ENCODE peak calls at places on chromosomes 7 and 10, in six cellular contexts. A is HepG2, L is A549, V is K562, Z is GM12878, M is endothelial cell of umbilical vein. K is an unnamed sample.

GRCh38 chr7:82050134-82050533 is 280.3 kb upstream of the HGF start:
- DNase-seq in A (peak; percentile 3), L (peak; percentile 70), V (no peak), Z (no peak), M (peak; percentile 66), K (no peak)

GRCh38 chr7:83162402-83163256 is at the start of gene PCLO:
- DNase-seq in A (peak; percentile 53), L (peak; percentile 52), V (peak; percentile 6), Z (no peak), M (peak; percentile 54), K (no peak)

GRCh38 chr7:146961617-146962016 is 845.0 kb downstream of the CNTNAP2 start:
- DNase-seq in A (no peak), L (no peak), V (no peak), Z (no peak), M (no peak), K (peak; percentile 12)

GRCh38 chr7:100211342-100211780 is 8.4 kb upstream of the PVRIG start:
- DNase-seq in A (no peak), L (no peak), V (no peak), Z (peak; percentile 68), M (no peak), K (no peak)

GRCh38 chr7:104160375-104160774 is 47.4 kb downstream of the ORC5 start:
- DNase-seq in A (no peak), L (no peak), V (no peak), Z (no peak), M (peak; percentile 40), K (peak; percentile 28)

GRCh38 chr7:99733448-99733847 is 1.5 kb downstream of the CYP3A7 start:
- DNase-seq in A (peak; percentile 42), L (peak; percentile 26), V (peak; percentile 27), Z (no peak), M (no peak), K (peak; percentile 43)

GRCh38 chr10:117411440-117412428 is 36.5 kb upstream of the PDZD8 start:
- DNase-seq in A (no peak), L (no peak), V (peak; percentile 79), Z (no peak), M (peak; percentile 10), K (peak; percentile 24)

GRCh38 chr7:146366938-146367337 is 250.3 kb downstream of the CNTNAP2 start:
- DNase-seq in A (no peak), L (no peak), V (no peak), Z (no peak), M (no peak), K (no peak)

GRCh38 chr7:21028186-21028989 is 241.7 kb upstream of the SP8 start:
- DNase-seq in A (no peak), L (no peak), V (no peak), Z (no peak), M (no peak), K (peak; percentile 64)

GRCh38 chr10:74891048-74891447 is 64.6 kb downstream of the KAT6B start:
- DNase-seq in A (no peak), L (no peak), V (no peak), Z (no peak), M (no peak), K (no peak)

DNA sequence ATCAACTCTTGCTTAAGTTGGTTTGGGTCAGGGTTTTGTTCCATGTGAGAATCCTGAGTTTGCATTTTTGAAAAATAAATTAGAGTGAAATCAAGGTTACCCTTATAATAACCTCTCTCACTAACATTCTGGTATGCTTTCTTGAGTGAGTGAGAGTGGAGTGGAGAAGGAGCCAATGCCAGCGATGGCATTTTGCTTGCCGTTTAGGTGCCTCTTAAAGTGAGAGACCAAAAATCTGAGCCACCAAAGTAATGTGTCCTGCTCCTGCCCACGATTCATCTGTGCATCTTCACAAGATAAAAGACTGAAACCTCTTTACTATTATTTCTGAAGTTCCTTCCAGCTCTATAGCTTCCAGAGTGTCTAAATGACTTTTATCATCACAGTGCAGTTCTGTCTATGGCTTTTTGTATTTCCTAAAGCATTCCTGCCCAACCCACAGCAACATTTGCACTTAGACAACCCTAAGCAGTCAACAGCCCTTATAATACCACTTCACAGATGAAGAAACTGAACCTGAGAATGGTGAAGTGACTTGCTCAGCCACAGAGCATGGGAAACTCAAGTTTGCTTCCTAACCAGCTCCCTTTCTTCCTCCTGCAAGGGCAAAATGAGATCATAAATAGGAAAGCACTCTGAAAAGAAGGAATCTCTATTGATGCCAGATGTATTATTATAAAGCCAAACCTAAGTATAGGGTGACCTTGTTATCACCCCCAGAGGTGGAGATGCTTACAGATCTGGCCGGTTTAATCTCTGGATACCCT is 23.6 kb upstream of the XPNPEP1 start:
- DNase-seq in A (no peak), L (no peak), V (no peak), Z (no peak), M (no peak), K (no peak)
- TF ChIP-seq POLR2A in A (no peak), L (no peak), V (no peak), Z (no peak), M (no peak), K (no peak)

DNA sequence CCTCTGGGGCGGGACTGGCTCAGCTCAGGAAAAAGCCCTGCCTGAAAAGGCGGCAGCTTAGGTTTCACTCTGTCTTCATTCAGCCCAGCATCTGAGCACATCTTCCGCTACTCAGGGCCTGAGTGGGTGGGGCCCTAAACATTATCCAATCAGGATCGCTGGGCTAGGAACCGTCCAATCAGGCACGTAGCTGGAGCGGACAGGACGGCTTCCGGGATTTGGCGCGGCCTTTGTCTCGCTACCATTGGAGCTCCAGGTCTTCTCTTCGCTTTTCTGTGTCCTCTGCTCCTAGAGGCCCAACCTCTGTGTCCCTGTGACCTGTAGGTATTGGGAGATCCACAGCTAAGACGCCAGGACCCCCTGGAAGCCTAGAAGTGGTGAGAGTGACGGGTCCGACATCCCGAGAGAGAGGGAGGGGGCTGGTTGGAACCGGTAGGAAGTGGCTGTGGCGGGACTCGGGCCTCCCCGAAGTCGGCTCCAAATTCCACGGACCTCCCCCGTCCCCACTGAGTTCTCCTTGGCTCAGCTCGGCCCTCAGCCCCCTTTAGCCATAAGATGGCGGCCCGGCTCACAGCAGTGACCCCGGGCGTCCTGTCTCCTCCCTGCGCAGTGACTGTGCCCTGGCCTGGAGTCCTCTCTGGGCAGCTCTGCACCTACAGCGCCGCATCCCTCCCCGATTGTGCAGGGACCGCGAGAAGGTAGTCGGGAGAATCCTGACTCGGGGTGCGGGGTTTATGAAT is 99.1 kb downstream of the ZNF680 start:
- DNase-seq in A (no peak), L (no peak), V (peak; percentile 65), Z (no peak), M (no peak), K (no peak)
- TF ChIP-seq MYC in A (no peak), L (no peak), V (no peak), Z (no peak), M (no peak), K (no peak)

DNA sequence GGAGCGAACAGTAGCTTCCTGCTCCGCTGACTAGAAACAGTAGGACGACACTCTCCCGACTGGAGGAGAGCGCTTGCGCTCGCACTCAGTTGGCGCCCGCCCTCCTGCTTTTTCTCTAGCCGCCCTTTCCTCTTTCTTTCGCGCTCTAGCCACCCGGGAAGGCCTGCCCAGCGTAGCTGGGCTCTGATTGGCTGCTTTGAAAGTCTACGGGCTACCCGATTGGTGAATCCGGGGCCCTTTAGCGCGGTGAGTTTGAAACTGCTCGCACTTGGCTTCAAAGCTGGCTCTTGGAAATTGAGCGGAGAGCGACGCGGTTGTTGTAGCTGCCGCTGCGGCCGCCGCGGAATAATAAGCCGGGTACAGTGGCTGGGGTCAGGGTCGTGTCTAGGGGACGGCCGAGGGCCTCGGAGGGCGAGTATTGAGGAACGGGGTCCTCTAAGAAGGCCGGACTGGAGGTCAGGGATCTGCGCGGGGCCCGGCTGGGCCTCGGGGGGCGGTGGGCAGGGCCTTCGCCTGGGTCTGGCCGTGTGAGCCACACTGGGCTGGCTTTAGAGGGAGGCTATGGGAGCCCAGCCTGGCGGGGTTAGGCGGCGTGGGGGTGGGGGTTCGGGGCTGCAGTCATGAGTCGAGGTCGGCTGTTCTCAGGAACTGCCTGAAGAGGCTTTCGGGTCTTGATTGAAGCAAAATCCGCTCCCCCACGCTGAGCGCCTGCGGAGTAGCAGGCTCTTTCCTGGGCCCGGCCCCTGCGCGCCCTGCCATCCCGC is at the start of gene CDK1:
- DNase-seq in A (peak; percentile 96), L (peak; percentile 96), V (peak; percentile 100), Z (peak; percentile 89), M (peak; percentile 98), K (peak; percentile 98)
- TF ChIP-seq POLR2A in A (peak; percentile 86), L (peak; percentile 48), V (peak; percentile 99), Z (peak; percentile 91), M (peak; percentile 75), K (peak; percentile 91)

DNA sequence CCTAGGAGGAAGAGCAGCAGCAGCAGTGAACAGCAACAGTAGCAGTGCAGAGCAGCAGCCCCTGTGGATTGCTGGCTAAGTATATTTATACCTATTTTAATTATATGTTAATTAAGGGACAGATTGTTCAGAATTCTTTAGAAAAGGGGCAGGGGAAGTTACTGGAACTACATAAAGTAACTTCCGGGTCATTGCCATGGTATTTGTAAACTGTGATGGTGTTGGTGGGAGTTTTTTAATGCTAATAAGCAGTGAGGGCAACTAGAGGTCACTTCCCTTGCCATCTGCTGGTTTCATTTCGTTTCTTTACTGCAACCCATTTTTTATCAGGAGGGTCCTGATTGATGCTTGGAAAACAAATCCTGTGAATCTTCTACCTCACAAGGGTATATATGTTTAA is 229.8 kb upstream of the PODXL start:
- DNase-seq in A (no peak), L (no peak), V (no peak), Z (no peak), M (no peak), K (no peak)
- TF ChIP-seq MYC in A (no peak), L (no peak), V (no peak), Z (no peak), M (no peak), K (no peak)

DNA sequence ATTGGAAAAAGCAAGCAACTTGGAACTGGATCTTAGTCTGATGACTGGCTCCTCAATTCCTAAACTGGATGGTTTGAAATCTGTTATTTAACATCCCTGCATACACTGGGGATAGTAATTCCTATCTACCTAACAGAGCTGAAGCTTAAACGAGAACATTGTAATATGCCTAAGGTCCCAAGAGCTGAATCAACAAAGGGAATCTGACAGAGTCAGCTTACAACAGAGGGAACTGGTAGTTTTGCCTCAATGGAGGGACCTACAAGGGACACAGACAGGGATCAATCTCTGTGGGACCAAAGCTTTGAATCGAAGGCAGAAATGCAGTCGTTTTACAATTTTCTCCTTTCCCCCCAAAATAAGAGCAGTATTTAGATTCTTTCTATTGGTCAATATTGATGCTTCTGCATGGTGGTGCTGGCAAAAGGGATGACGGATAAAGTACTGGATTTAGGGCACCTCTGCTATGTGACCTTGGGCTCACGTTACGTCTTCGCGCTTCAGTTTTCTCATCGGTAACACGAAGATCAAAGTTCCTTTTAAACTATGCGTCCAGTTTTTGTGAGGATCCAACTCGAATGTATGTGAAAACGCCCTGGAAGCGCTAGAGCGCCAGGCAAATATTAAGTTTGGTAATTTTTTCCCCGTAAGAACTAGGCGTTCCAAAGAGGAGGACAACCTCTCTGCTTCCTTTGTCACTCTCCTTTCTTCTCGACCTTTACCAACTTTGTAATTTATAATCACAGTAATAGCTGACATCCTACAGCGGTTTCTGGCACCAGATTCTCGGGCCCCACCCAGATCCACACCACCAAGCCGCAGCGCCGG is 1.1 kb downstream of the ACTR1A start:
- DNase-seq in A (peak; percentile 20), L (no peak), V (no peak), Z (no peak), M (no peak), K (no peak)
- TF ChIP-seq POLR2A in A (no peak), L (no peak), V (no peak), Z (peak; percentile 56), M (peak; percentile 52), K (no peak)

GRCh38 chr10:23270531-23270930 is 74.1 kb downstream of the C10orf67 start:
- DNase-seq in A (no peak), L (no peak), V (no peak), Z (no peak), M (no peak), K (no peak)
- TF ChIP-seq MYC in A (no peak), L (no peak), V (no peak), Z (no peak), M (no peak), K (no peak)

K was measured in NB4.